ENCODE peak calls at places on chromosome 1, in five cellular contexts. B is prostate gland, S is AG10803, L is adrenal gland, Y is transverse colon. A is an unnamed sample.

GRCh38 chr1:50308883-50309282 is 114.4 kb downstream of the DMRTA2 start:
- DNase-seq in B (no peak), S (peak), L (peak), Y (no peak), A (peak)

GRCh38 chr1:86739901-86740507 is 35.6 kb downstream of the SH3GLB1 start:
- DNase-seq in B (no peak), S (no peak), L (no peak), Y (no peak), A (peak)

GRCh38 chr1:214404154-214404553 is 123.2 kb downstream of the SMYD2 start:
- DNase-seq in B (no peak), S (peak), L (no peak), Y (no peak), A (peak)

GRCh38 chr1:241532173-241532553 is at the start of gene KMO:
- DNase-seq in B (no peak), S (no peak), L (no peak), Y (no peak), A (peak)

GRCh38 chr1:157993179-157994080 is at the start of gene KIRREL1:
- DNase-seq in B (peak), S (peak), L (peak), Y (peak), A (peak)

GRCh38 chr1:93015590-93015989 is 54.3 kb upstream of the DIPK1A start:
- DNase-seq in B (no peak), S (peak), L (no peak), Y (no peak), A (peak)

GRCh38 chr1:16145988-16146887 is 9.6 kb downstream of the EPHA2 start:
- DNase-seq in B (peak), S (peak), L (peak), Y (peak), A (peak)

GRCh38 chr1:60277269-60277668 is 203.7 kb upstream of the C1orf87 start:
- DNase-seq in B (no peak), S (no peak), L (no peak), Y (no peak), A (no peak)

GRCh38 chr1:225857256-225857655 is 24.9 kb downstream of the TMEM63A start:
- DNase-seq in B (no peak), S (no peak), L (no peak), Y (no peak), A (no peak)

GRCh38 chr1:225852413-225853119 is 29.6 kb downstream of the TMEM63A start:
- DNase-seq in B (no peak), S (no peak), L (no peak), Y (no peak), A (no peak)

GRCh38 chr1:225853441-225853840 is 28.7 kb downstream of the TMEM63A start:
- DNase-seq in B (no peak), S (no peak), L (no peak), Y (no peak), A (no peak)

GRCh38 chr1:225859151-225859550 is 23.0 kb downstream of the TMEM63A start:
- DNase-seq in B (no peak), S (no peak), L (no peak), Y (no peak), A (no peak)

GRCh38 chr1:225855503-225856285 is 26.5 kb downstream of the TMEM63A start:
- DNase-seq in B (no peak), S (no peak), L (no peak), Y (no peak), A (no peak)
- TF ChIP-seq CTCF in B (no peak), S (no peak), L (peak), Y (no peak), A (peak)

GRCh38 chr1:218514694-218515093 is 169.6 kb downstream of the TGFB2 start:
- DNase-seq in B (no peak), S (no peak), L (no peak), Y (no peak), A (no peak)
- H3K4me3 ChIP-seq in B (no peak), S (no peak), L (no peak), Y (no peak), A (no peak)

GRCh38 chr1:209611771-209612570 is 28.5 kb downstream of the CAMK1G start:
- DNase-seq in B (no peak), S (no peak), L (no peak), Y (no peak), A (no peak)
- TF ChIP-seq CTCF in B (no peak), S (no peak), L (no peak), Y (no peak), A (no peak)

DNA sequence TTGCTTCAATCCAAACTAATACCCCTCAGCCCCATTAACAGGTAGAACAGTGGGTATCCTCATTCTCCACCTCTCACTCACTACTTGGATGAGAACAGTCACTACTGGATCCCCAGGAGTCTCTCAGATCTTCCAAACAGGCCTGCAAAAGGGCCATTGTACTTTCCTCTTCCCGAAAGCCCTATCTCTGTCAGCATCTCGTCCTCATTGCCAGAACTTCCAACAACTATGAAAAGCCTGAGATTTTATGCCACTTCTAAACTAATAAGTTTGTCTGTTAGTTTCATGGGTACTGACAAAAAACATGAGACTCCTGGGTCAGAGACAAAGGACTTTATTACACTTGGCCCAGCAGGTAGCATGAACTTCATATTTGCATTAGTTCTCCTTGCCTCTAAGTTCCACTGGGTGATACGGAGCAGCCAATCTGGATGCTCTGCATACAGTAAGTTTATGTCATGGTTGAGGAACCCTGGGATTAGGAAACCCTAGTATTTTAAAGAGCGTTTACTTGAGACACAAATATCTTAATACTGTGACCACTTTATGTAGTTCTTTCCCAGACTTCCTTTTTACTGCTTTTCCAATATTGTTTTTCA is 38.1 kb downstream of the VANGL2 start:
- DNase-seq in B (no peak), S (no peak), L (no peak), Y (no peak), A (no peak)
- H3K4me3 ChIP-seq in B (no peak), S (no peak), L (no peak), Y (no peak), A (no peak)

A was measured in choroid plexus epithelial cell.